ENCODE peak calls at places on chromosomes 11 and 22, in ten cellular contexts. H, N, O, E, V, U, L, Q, A and C are unnamed samples.

GRCh38 chr22:30701872-30702271 is 7.2 kb downstream of the OSBP2 start:
- DNase-seq in H (no peak), N (no peak), O (no peak), E (peak), V (peak), U (peak), L (peak), Q (no peak), A (no peak), C (no peak)

GRCh38 chr11:62544521-62545436 is 1.8 kb downstream of the AHNAK start:
- DNase-seq in H (peak), N (no peak), O (peak), E (no peak), V (no peak), U (peak), L (peak), Q (no peak), A (peak), C (no peak)

GRCh38 chr11:110373061-110373702 is 56.6 kb upstream of the FDX1 start:
- DNase-seq in H (no peak), N (no peak), O (peak), E (peak), V (peak), U (no peak), L (peak), Q (no peak), A (no peak), C (no peak)

GRCh38 chr11:76030973-76031590 is 175.2 kb downstream of the WNT11 start:
- DNase-seq in H (no peak), N (no peak), O (no peak), E (peak), V (peak), U (no peak), L (no peak), Q (no peak), A (no peak), C (peak)

GRCh38 chr11:33059331-33060007 is 20.1 kb downstream of the TCP11L1 start:
- DNase-seq in H (no peak), N (no peak), O (no peak), E (no peak), V (no peak), U (no peak), L (no peak), Q (no peak), A (no peak), C (no peak)

GRCh38 chr11:67275606-67276409 is 9.5 kb downstream of the GRK2 start:
- DNase-seq in H (no peak), N (no peak), O (peak), E (no peak), V (no peak), U (no peak), L (no peak), Q (no peak), A (peak), C (peak)

GRCh38 chr22:23204125-23204488 is 23.8 kb downstream of the BCR start:
- DNase-seq in H (no peak), N (no peak), O (no peak), E (no peak), V (no peak), U (no peak), L (no peak), Q (no peak), A (no peak), C (no peak)

GRCh38 chr11:46391578-46392420 is at the start of gene CHRM4:
- DNase-seq in H (no peak), N (no peak), O (no peak), E (peak), V (peak), U (peak), L (peak), Q (no peak), A (no peak), C (peak)

GRCh38 chr11:78310500-78310909 is 107.1 kb downstream of the GAB2 start:
- DNase-seq in H (peak), N (no peak), O (peak), E (peak), V (peak), U (peak), L (peak), Q (no peak), A (peak), C (no peak)

GRCh38 chr22:24942301-24942700 is 4.2 kb downstream of the LHFPL7 start:
- DNase-seq in H (no peak), N (no peak), O (no peak), E (no peak), V (no peak), U (no peak), L (no peak), Q (no peak), A (no peak), C (no peak)

GRCh38 chr22:47618180-47618579 is 855.7 kb downstream of the TBC1D22A start:
- DNase-seq in H (no peak), N (no peak), O (no peak), E (no peak), V (no peak), U (no peak), L (no peak), Q (peak), A (no peak), C (no peak)

GRCh38 chr11:96098511-96099241 is 174.8 kb upstream of the MTMR2 start:
- DNase-seq in H (no peak), N (no peak), O (no peak), E (peak), V (peak), U (no peak), L (no peak), Q (no peak), A (no peak), C (no peak)

GRCh38 chr22:44311855-44312170 is 938 bp downstream of the SHISAL1 start:
- DNase-seq in H (no peak), N (no peak), O (no peak), E (peak), V (peak), U (peak), L (peak), Q (no peak), A (no peak), C (no peak)

GRCh38 chr22:28424427-28425080 is 255.1 kb downstream of the TTC28 start:
- DNase-seq in H (no peak), N (no peak), O (no peak), E (peak), V (peak), U (peak), L (no peak), Q (no peak), A (no peak), C (no peak)

GRCh38 chr22:42670921-42671709 is 21.9 kb upstream of the CYB5R3 start:
- DNase-seq in H (peak), N (no peak), O (peak), E (no peak), V (peak), U (no peak), L (peak), Q (no peak), A (no peak), C (no peak)

GRCh38 chr11:2268911-2269600 is 1.3 kb downstream of the ASCL2 start:
- DNase-seq in H (peak), N (no peak), O (no peak), E (peak), V (peak), U (no peak), L (no peak), Q (peak), A (peak), C (no peak)

GRCh38 chr22:30324008-30324730 is 2.6 kb downstream of the TBC1D10A start:
- DNase-seq in H (no peak), N (no peak), O (peak), E (peak), V (no peak), U (peak), L (no peak), Q (no peak), A (no peak), C (no peak)

GRCh38 chr22:44256860-44257560 is 55.7 kb downstream of the SHISAL1 start:
- DNase-seq in H (no peak), N (no peak), O (no peak), E (no peak), V (no peak), U (no peak), L (no peak), Q (peak), A (no peak), C (no peak)

GRCh38 chr11:95239871-95240648 is 9.1 kb upstream of the SESN3 start:
- DNase-seq in H (no peak), N (no peak), O (no peak), E (no peak), V (no peak), U (no peak), L (no peak), Q (no peak), A (no peak), C (no peak)

GRCh38 chr11:132115454-132115853 is 745.0 kb downstream of the NTM start:
- DNase-seq in H (no peak), N (no peak), O (no peak), E (peak), V (peak), U (no peak), L (no peak), Q (no peak), A (no peak), C (no peak)

GRCh38 chr22:22408731-22409696 is 99.5 kb downstream of the ZNF280B start:
- DNase-seq in H (no peak), N (no peak), O (peak), E (peak), V (peak), U (peak), L (peak), Q (no peak), A (no peak), C (peak)

GRCh38 chr11:46522682-46523281 is 71.0 kb downstream of the AMBRA1 start:
- DNase-seq in H (no peak), N (no peak), O (no peak), E (no peak), V (no peak), U (no peak), L (no peak), Q (no peak), A (no peak), C (no peak)

GRCh38 chr11:62921573-62922188 is 518 bp upstream of the CHRM1 start:
- DNase-seq in H (no peak), N (no peak), O (no peak), E (peak), V (peak), U (peak), L (no peak), Q (no peak), A (no peak), C (peak)

GRCh38 chr22:36563444-36563843 is 34.5 kb upstream of the EIF3D start:
- DNase-seq in H (no peak), N (no peak), O (no peak), E (no peak), V (no peak), U (no peak), L (no peak), Q (no peak), A (no peak), C (no peak)

GRCh38 chr22:29216011-29216872 is 10.5 kb downstream of the EMID1 start:
- DNase-seq in H (no peak), N (no peak), O (no peak), E (no peak), V (no peak), U (no peak), L (no peak), Q (peak), A (no peak), C (no peak)

GRCh38 chr22:36384766-36385400 is 2.9 kb downstream of the MYH9 start:
- DNase-seq in H (no peak), N (no peak), O (peak), E (no peak), V (no peak), U (no peak), L (peak), Q (no peak), A (no peak), C (no peak)

GRCh38 chr11:10858505-10859360 is 880 bp upstream of the ZBED5 start:
- DNase-seq in H (no peak), N (no peak), O (peak), E (peak), V (no peak), U (peak), L (no peak), Q (peak), A (peak), C (peak)

GRCh38 chr11:2930705-2931415 is 1.6 kb upstream of the PHLDA2 start:
- DNase-seq in H (peak), N (no peak), O (peak), E (peak), V (peak), U (peak), L (peak), Q (no peak), A (peak), C (peak)

GRCh38 chr11:93467054-93467453 is 76.1 kb downstream of the SMCO4 start:
- DNase-seq in H (no peak), N (no peak), O (no peak), E (no peak), V (no peak), U (no peak), L (no peak), Q (no peak), A (no peak), C (no peak)

GRCh38 chr11:60305906-60306619 is 21.0 kb upstream of the MS4A6E start:
- DNase-seq in H (no peak), N (no peak), O (no peak), E (no peak), V (peak), U (no peak), L (peak), Q (no peak), A (no peak), C (no peak)